ENCODE peak calls at places on chromosome 15, in four cellular contexts. L is NCI-H1092 treated with DMSO at 0.1 percent for 48 hours, Z is ACHN, T is RKO. R is an unnamed sample.

GRCh38 chr15:80010131-80010673 is 39.2 kb upstream of the BCL2A1 start:
- DNase-seq in L (peak), Z (no peak), T (no peak), R (no peak)

GRCh38 chr15:85794598-85795319 is at the start of gene KLHL25:
- DNase-seq in L (peak), Z (peak), T (peak), R (peak)

GRCh38 chr15:60745469-60745971 is 266.6 kb upstream of the ICE2 start:
- DNase-seq in L (no peak), Z (no peak), T (no peak), R (no peak)

GRCh38 chr15:56839641-56840040 is 78.8 kb upstream of the TCF12 start:
- DNase-seq in L (no peak), Z (no peak), T (no peak), R (no peak)

GRCh38 chr15:60408438-60409105 is 10.8 kb upstream of the ANXA2 start:
- DNase-seq in L (no peak), Z (peak), T (peak), R (peak)

GRCh38 chr15:66729339-66729951 is 27.4 kb downstream of the SMAD6 start:
- DNase-seq in L (no peak), Z (no peak), T (no peak), R (no peak)

GRCh38 chr15:51750942-51751686 is at the start of gene TMOD2:
- DNase-seq in L (peak), Z (peak), T (peak), R (peak)

GRCh38 chr15:26475554-26475953 is 297.3 kb downstream of the GABRB3 start:
- DNase-seq in L (no peak), Z (no peak), T (no peak), R (no peak)

GRCh38 chr15:74988007-74988800 is 7.2 kb upstream of the SCAMP5 start:
- DNase-seq in L (peak), Z (peak), T (peak), R (peak)

GRCh38 chr15:59762558-59762957 is 73.4 kb upstream of the BNIP2 start:
- DNase-seq in L (no peak), Z (no peak), T (no peak), R (no peak)

GRCh38 chr15:101811902-101812301 is at the start of gene OR4F15:
- DNase-seq in L (no peak), Z (no peak), T (no peak), R (no peak)

GRCh38 chr15:67107014-67107812 is 41.8 kb downstream of the SMAD3 start:
- DNase-seq in L (no peak), Z (peak), T (peak), R (peak)

GRCh38 chr15:63466378-63467192 is 37.8 kb upstream of the USP3 start:
- DNase-seq in L (peak), Z (peak), T (peak), R (peak)

GRCh38 chr15:28084547-28084946 is 14.6 kb downstream of the OCA2 start:
- DNase-seq in L (no peak), Z (no peak), T (peak), R (no peak)

GRCh38 chr15:101554115-101554915 is 64.8 kb upstream of the PCSK6 start:
- DNase-seq in L (no peak), Z (no peak), T (no peak), R (no peak)

GRCh38 chr15:93029613-93030429 is 59.2 kb downstream of the RGMA start:
- DNase-seq in L (no peak), Z (no peak), T (no peak), R (no peak)

GRCh38 chr15:58438956-58439355 is 7.2 kb downstream of the LIPC start:
- DNase-seq in L (peak), Z (peak), T (peak), R (peak)

GRCh38 chr15:35115155-35115725 is 30.1 kb upstream of the NANOGP8 start:
- DNase-seq in L (peak), Z (no peak), T (no peak), R (no peak)

GRCh38 chr15:70569139-70569717 is 194.1 kb downstream of the UACA start:
- DNase-seq in L (peak), Z (peak), T (peak), R (peak)

GRCh38 chr15:64634020-64634419 is 141.4 kb downstream of the RBPMS2 start:
- DNase-seq in L (no peak), Z (no peak), T (no peak), R (no peak)

GRCh38 chr15:101063891-101064794 is 145.0 kb downstream of the LRRK1 start:
- DNase-seq in L (no peak), Z (no peak), T (no peak), R (no peak)

GRCh38 chr15:78841891-78842290 is 30.6 kb upstream of the ADAMTS7 start:
- DNase-seq in L (no peak), Z (no peak), T (no peak), R (no peak)

GRCh38 chr15:78129098-78130011 is 1.9 kb downstream of the CIB2 start:
- DNase-seq in L (peak), Z (no peak), T (no peak), R (peak)

GRCh38 chr15:85760049-85760448 is 34.7 kb downstream of the KLHL25 start:
- DNase-seq in L (no peak), Z (no peak), T (no peak), R (no peak)

GRCh38 chr15:45670511-45670910 is 35.7 kb downstream of the SQOR start:
- DNase-seq in L (no peak), Z (no peak), T (no peak), R (no peak)

GRCh38 chr15:100284191-100284590 is 57.6 kb downstream of the ADAMTS17 start:
- DNase-seq in L (no peak), Z (no peak), T (no peak), R (no peak)

GRCh38 chr15:52097176-52097575 is 15.4 kb downstream of the BCL2L10 start:
- DNase-seq in L (no peak), Z (peak), T (no peak), R (no peak)

GRCh38 chr15:66886686-66887273 is 178.6 kb upstream of the SMAD3 start:
- DNase-seq in L (no peak), Z (no peak), T (no peak), R (no peak)

GRCh38 chr15:43488790-43489585 is 4.0 kb downstream of the TP53BP1 start:
- DNase-seq in L (no peak), Z (no peak), T (no peak), R (no peak)

GRCh38 chr15:77527831-77528231 is 104.9 kb downstream of the LINGO1 start:
- DNase-seq in L (no peak), Z (no peak), T (no peak), R (no peak)